ENCODE peak calls at places on chromosomes 4 and X, in six cellular contexts. One of them, this sample, is unnamed.

GRCh38 chrX:54447461-54447860 is 7.3 kb downstream of the TSR2 start:
- DNase-seq in stomach: no peak
- DNase-seq in ovary: no peak
- DNase-seq in uterus: no peak
- DNase-seq in suprapubic skin: no peak
- DNase-seq in IMR-90: no peak
- DNase-seq in this sample: no peak

GRCh38 chr4:68463796-68464195 is 16.5 kb downstream of the TMPRSS11E start:
- DNase-seq in stomach: no peak
- DNase-seq in ovary: no peak
- DNase-seq in uterus: no peak
- DNase-seq in suprapubic skin: no peak
- DNase-seq in IMR-90: peak
- DNase-seq in this sample: no peak

GRCh38 chrX:55489315-55490009 is at the start of gene USP51:
- DNase-seq in stomach: peak
- DNase-seq in ovary: peak
- DNase-seq in uterus: peak
- DNase-seq in suprapubic skin: peak
- DNase-seq in IMR-90: peak
- DNase-seq in this sample: peak

GRCh38 chrX:65925592-65925991 is 114.3 kb downstream of the VSIG4 start:
- DNase-seq in stomach: no peak
- DNase-seq in ovary: no peak
- DNase-seq in uterus: no peak
- DNase-seq in suprapubic skin: no peak
- DNase-seq in IMR-90: no peak
- DNase-seq in this sample: no peak

GRCh38 chr4:95108883-95109421 is 351.2 kb downstream of the BMPR1B start:
- DNase-seq in stomach: no peak
- DNase-seq in ovary: no peak
- DNase-seq in uterus: no peak
- DNase-seq in suprapubic skin: no peak
- DNase-seq in IMR-90: peak
- DNase-seq in this sample: no peak

GRCh38 chr4:67131224-67131623 is 414.1 kb downstream of the CENPC start:
- DNase-seq in stomach: no peak
- DNase-seq in ovary: no peak
- DNase-seq in uterus: no peak
- DNase-seq in suprapubic skin: no peak
- DNase-seq in IMR-90: no peak
- DNase-seq in this sample: no peak

GRCh38 chrX:40581333-40581910 is 652 bp downstream of the ATP6AP2 start:
- DNase-seq in stomach: no peak
- DNase-seq in ovary: no peak
- DNase-seq in uterus: no peak
- DNase-seq in suprapubic skin: no peak
- DNase-seq in IMR-90: peak
- DNase-seq in this sample: no peak

GRCh38 chrX:120380699-120381098 is 18.8 kb downstream of the ATP1B4 start:
- DNase-seq in stomach: no peak
- DNase-seq in ovary: no peak
- DNase-seq in uterus: no peak
- DNase-seq in suprapubic skin: no peak
- DNase-seq in IMR-90: no peak
- DNase-seq in this sample: no peak

GRCh38 chr4:20589436-20589835 is 110.8 kb upstream of the PACRGL start:
- DNase-seq in stomach: no peak
- DNase-seq in ovary: no peak
- DNase-seq in uterus: no peak
- DNase-seq in suprapubic skin: no peak
- DNase-seq in IMR-90: no peak
- DNase-seq in this sample: no peak

GRCh38 chr4:153362184-153362583 is 17.7 kb downstream of the MND1 start:
- DNase-seq in stomach: no peak
- DNase-seq in ovary: no peak
- DNase-seq in uterus: no peak
- DNase-seq in suprapubic skin: no peak
- DNase-seq in IMR-90: peak
- DNase-seq in this sample: no peak

GRCh38 chr4:23818097-23818648 is 71.7 kb downstream of the PPARGC1A start:
- DNase-seq in stomach: no peak
- DNase-seq in ovary: no peak
- DNase-seq in uterus: no peak
- DNase-seq in suprapubic skin: no peak
- DNase-seq in IMR-90: peak
- DNase-seq in this sample: no peak

GRCh38 chr4:184647391-184648101 is 1.7 kb downstream of the CASP3 start:
- DNase-seq in stomach: no peak
- DNase-seq in ovary: no peak
- DNase-seq in uterus: no peak
- DNase-seq in suprapubic skin: no peak
- DNase-seq in IMR-90: peak
- DNase-seq in this sample: no peak

GRCh38 chr4:14787894-14788293 is 214.4 kb upstream of the CPEB2 start:
- DNase-seq in stomach: no peak
- DNase-seq in ovary: no peak
- DNase-seq in uterus: no peak
- DNase-seq in suprapubic skin: no peak
- DNase-seq in IMR-90: peak
- DNase-seq in this sample: no peak

GRCh38 chr4:150579591-150580234 is 2.2 kb upstream of the MAB21L2 start:
- DNase-seq in stomach: no peak
- DNase-seq in ovary: no peak
- DNase-seq in uterus: peak
- DNase-seq in suprapubic skin: peak
- DNase-seq in IMR-90: peak
- DNase-seq in this sample: no peak

GRCh38 chr4:169315530-169316306 is 45.0 kb upstream of the SH3RF1 start:
- DNase-seq in stomach: no peak
- DNase-seq in ovary: no peak
- DNase-seq in uterus: no peak
- DNase-seq in suprapubic skin: no peak
- DNase-seq in IMR-90: peak
- DNase-seq in this sample: no peak

GRCh38 chr4:156805696-156806095 is 165.9 kb downstream of the PDGFC start:
- DNase-seq in stomach: no peak
- DNase-seq in ovary: no peak
- DNase-seq in uterus: no peak
- DNase-seq in suprapubic skin: no peak
- DNase-seq in IMR-90: no peak
- DNase-seq in this sample: no peak

GRCh38 chrX:19832186-19832965 is 55.0 kb downstream of the SH3KBP1 start:
- DNase-seq in stomach: no peak
- DNase-seq in ovary: no peak
- DNase-seq in uterus: no peak
- DNase-seq in suprapubic skin: no peak
- DNase-seq in IMR-90: no peak
- DNase-seq in this sample: no peak

DNA sequence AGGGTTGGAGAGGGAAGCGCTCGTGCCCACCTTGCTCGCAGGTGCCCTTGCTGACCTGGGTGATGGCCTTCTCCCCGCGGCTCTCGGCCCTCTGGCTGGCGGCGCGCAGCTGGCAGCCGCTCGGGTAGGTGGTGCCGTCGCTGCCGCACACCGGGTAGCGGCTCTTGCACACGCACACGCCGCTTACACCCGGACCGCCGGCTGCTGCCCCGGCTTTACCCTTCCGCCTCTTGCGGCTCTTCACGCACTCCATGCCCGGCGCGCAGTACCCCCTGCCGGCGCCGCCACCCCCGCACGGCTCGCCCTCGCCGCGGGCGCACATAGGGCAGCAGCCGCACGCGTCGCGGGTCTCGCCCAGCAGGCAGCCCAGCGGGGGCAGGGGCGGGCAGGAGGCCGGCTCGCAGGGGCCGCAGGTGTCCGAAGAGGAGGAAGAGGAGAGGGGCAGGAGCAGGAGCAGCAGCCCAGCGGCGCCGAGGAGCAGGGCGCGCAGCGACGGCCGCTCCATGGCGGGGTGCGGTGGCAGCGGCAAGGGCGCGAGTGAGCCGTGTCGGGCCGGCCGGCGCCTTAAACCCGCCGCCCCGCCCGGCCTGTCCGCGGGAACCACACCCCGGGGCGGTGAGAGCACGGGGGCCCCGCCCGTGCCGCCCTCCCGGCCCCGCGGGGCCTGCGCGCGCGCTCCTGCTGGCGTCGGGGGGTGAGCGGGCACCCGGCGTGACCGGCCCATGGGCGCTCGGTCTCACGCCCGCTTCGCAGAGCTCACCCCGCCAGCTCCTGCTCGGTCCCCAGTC is at the start of gene IGFBP7:
- DNase-seq in stomach: peak
- DNase-seq in ovary: peak
- DNase-seq in uterus: peak
- DNase-seq in suprapubic skin: peak
- DNase-seq in IMR-90: no peak
- DNase-seq in this sample: no peak
- TF ChIP-seq POLR2A in stomach: no peak
- TF ChIP-seq POLR2A in ovary: peak
- TF ChIP-seq POLR2A in uterus: peak
- TF ChIP-seq POLR2A in suprapubic skin: no peak
- TF ChIP-seq POLR2A in IMR-90: peak
- TF ChIP-seq POLR2A in this sample: no peak

GRCh38 chr4:125833-126232 is 1.5 kb downstream of the ZNF718 start:
- DNase-seq in stomach: no peak
- DNase-seq in ovary: no peak
- DNase-seq in uterus: no peak
- DNase-seq in suprapubic skin: no peak
- DNase-seq in IMR-90: no peak
- DNase-seq in this sample: no peak

GRCh38 chr4:125085-125820 is 952 bp downstream of the ZNF718 start:
- DNase-seq in stomach: peak
- DNase-seq in ovary: peak
- DNase-seq in uterus: no peak
- DNase-seq in suprapubic skin: no peak
- DNase-seq in IMR-90: peak
- DNase-seq in this sample: no peak

GRCh38 chr4:121408-122084 is 2.8 kb upstream of the ZNF718 start:
- DNase-seq in stomach: no peak
- DNase-seq in ovary: peak
- DNase-seq in uterus: no peak
- DNase-seq in suprapubic skin: no peak
- DNase-seq in IMR-90: no peak
- DNase-seq in this sample: no peak

GRCh38 chr4:120616-121015 is 3.7 kb upstream of the ZNF718 start:
- DNase-seq in stomach: no peak
- DNase-seq in ovary: no peak
- DNase-seq in uterus: no peak
- DNase-seq in suprapubic skin: no peak
- DNase-seq in IMR-90: no peak
- DNase-seq in this sample: no peak

GRCh38 chr4:124275-125081 is at the start of gene ZNF718:
- DNase-seq in stomach: peak
- DNase-seq in ovary: peak
- DNase-seq in uterus: peak
- DNase-seq in suprapubic skin: peak
- DNase-seq in IMR-90: peak
- DNase-seq in this sample: peak
- TF ChIP-seq POLR2A in stomach: no peak
- TF ChIP-seq POLR2A in ovary: peak
- TF ChIP-seq POLR2A in uterus: peak
- TF ChIP-seq POLR2A in suprapubic skin: no peak
- TF ChIP-seq POLR2A in IMR-90: peak
- TF ChIP-seq POLR2A in this sample: peak

DNA sequence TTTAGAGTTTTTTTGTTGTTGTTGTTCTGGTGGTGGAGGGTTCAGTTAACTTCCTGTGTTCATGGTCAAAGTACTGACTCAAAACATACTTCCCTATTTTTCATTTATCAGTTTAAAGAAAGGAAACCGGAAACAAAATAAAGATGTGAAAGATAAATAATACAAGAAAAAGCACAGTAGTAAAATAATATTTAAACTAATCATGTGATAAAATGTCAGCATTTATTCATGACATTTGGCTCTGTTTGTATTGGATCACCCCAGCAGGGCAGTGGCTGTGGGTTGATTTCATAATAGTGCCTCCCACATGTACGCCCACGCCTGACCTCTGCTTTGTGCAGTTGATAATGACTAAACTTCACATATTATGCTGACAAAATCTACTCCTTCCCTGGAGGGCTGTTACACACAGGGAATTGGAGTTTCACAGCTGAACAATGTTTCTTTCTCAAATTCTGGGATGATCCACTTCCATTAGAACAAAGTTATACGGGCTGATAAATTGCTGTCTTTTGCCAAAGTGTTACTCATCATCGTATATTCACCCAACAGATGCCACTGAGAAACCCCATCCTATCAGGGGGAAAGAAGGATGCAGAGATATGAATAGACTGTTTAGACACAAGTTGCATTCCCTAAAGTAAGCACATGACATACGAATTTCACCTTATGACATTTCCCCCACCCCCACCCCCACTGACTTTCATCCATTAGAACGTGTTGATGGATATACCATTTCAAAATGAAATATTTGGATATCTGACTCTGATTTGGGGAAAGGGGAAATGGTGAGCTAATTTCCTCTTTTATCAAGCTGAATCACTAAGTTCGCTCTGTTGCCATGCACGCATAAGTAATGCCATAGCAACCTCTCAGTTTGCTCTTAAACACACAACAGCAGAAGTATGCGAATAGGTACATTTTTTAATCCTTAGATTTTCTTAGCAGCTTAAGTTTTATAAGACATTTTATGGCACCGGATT is 48.4 kb downstream of the AMELX start:
- DNase-seq in stomach: peak
- DNase-seq in ovary: peak
- DNase-seq in uterus: peak
- DNase-seq in suprapubic skin: peak
- DNase-seq in IMR-90: peak
- DNase-seq in this sample: no peak
- TF ChIP-seq POLR2A in stomach: no peak
- TF ChIP-seq POLR2A in ovary: no peak
- TF ChIP-seq POLR2A in uterus: no peak
- TF ChIP-seq POLR2A in suprapubic skin: no peak
- TF ChIP-seq POLR2A in IMR-90: no peak
- TF ChIP-seq POLR2A in this sample: no peak

DNA sequence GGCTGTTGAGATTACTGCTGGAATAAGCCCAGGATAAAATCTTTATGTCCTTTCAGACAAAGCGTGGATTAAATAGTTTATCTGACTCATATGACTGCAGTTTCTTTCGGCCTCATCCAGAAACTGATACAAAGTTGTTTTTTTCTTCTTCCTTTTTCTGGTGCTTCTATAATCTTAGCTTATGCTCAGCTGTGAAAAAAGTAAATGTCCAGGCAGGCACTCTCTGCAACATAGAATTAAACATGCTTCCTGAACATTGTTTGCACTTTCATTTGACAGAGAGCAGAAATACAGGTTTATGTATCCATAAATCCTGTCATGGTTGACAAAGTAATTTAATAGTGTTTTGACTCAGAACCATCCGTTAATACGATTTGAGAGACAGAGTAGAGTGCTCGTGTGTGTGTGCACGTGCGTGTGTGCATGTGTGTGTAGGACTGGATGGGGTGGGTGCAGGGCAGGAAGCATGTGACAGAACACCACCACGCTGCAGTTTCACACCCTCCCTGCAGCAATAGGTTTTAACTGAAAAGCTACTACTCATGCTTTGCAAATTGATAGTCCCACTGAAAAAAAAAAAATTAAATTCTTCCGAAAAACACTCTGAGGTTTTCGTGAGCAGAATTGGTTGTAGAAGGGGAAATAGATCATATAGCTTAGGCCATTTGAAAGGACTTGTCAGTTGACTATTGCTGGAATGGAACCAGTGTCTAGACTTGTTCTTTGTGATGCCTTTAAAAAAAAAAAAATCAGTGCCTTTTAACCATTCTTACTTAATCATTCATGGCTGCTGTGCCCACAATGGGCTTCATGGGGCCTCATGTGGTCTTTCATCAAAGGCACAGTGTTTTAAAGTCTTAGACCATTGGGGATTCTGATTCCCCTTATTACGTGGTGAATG is 139.0 kb downstream of the AFF1 start:
- DNase-seq in stomach: no peak
- DNase-seq in ovary: no peak
- DNase-seq in uterus: no peak
- DNase-seq in suprapubic skin: no peak
- DNase-seq in IMR-90: peak
- DNase-seq in this sample: no peak
- TF ChIP-seq POLR2A in stomach: no peak
- TF ChIP-seq POLR2A in ovary: no peak
- TF ChIP-seq POLR2A in uterus: no peak
- TF ChIP-seq POLR2A in suprapubic skin: no peak
- TF ChIP-seq POLR2A in IMR-90: no peak
- TF ChIP-seq POLR2A in this sample: no peak

This sample was measured in breast epithelium.